ENCODE peak calls at places on chromosomes 3 and 15, in five cellular contexts. U is K562, J is HepG2, E is GM12878, Q is H1. T is an unnamed sample.

GRCh38 chr3:150599611-150600297 is 3.4 kb upstream of the SELENOT start:
- DNase-seq in E (no peak), U (peak), Q (no peak), J (no peak), T (no peak)

GRCh38 chr3:176055851-176056250 is 1141.4 kb downstream of the TBL1XR1 start:
- DNase-seq in U (no peak), E (no peak), J (no peak), Q (no peak), T (no peak)

GRCh38 chr3:45596290-45596791 is 1.8 kb downstream of the LIMD1 start:
- DNase-seq in J (no peak), Q (no peak), E (peak), U (no peak), T (no peak)

GRCh38 chr3:186413615-186414415 is 51.8 kb upstream of the DGKG start:
- DNase-seq in J (no peak), Q (peak), U (no peak), E (peak), T (peak)

GRCh38 chr15:49330166-49330565 is 92.9 kb upstream of the FGF7 start:
- DNase-seq in U (no peak), J (no peak), Q (no peak), E (no peak), T (peak)

GRCh38 chr3:52205727-52206372 is 7.9 kb downstream of the ALAS1 start:
- DNase-seq in J (no peak), U (no peak), Q (no peak), E (no peak), T (no peak)

GRCh38 chr3:18415132-18415531 is 10.0 kb downstream of the SATB1 start:
- DNase-seq in Q (no peak), U (no peak), E (no peak), J (no peak), T (no peak)

GRCh38 chr3:29430558-29430971 is 149.7 kb downstream of the RBMS3 start:
- DNase-seq in Q (no peak), U (no peak), J (no peak), E (no peak), T (peak)

GRCh38 chr15:39574416-39574815 is 6.5 kb upstream of the THBS1 start:
- DNase-seq in J (no peak), U (no peak), E (no peak), Q (no peak), T (no peak)

DNA sequence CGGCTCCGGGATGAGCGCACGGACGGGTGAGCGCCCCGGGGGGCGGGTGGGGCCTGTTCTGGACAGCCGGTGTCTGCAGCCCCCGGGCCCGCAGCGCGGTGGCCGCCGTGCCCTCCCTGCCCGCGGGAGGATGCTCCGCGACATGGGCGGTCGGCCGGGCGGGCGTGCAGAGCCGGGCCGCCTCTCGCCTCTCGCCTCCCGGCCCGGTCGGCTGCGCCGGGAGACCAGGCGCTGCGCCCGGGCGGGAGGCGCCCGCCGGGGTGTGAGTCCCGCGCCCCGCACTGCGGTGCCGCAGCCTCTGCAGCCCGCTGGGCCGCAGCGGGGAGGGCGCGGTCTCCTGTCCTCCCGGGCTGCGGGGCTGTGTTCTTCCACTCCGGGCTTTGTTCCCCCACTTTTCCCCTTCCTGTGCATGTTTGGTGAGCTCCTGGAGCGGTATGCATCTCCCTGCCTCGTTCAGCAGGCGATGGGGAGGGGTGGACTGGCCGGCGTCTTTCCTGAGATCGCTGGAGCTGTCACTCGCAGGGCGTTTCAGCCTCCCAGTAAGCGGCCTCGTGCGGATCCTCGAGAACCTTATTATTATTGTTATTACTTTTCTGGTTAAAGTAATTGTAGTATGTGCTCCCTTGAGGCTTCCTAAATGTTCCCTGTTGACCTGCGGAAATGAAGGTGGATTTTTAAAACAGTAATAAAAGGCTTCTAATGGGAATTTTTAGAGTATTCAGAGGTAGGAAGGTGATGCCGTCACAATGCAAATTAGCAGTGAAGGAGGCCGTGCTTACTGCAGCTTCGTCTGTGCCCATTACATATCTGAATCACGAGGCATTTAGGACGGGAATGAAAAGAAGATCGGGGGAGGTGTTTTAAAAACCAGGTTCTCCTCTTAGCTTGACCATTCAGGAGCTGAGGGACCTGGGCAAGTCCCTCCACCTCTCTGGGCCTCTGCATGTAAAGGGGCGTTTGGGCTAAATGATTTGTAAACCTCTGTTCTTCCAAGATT is 588 bp downstream of the TMOD2 start:
- DNase-seq in U (peak), Q (no peak), E (no peak), J (no peak), T (peak)
- H3K4me2 ChIP-seq in U (peak), Q (peak), E (peak), J (peak), T (peak)

DNA sequence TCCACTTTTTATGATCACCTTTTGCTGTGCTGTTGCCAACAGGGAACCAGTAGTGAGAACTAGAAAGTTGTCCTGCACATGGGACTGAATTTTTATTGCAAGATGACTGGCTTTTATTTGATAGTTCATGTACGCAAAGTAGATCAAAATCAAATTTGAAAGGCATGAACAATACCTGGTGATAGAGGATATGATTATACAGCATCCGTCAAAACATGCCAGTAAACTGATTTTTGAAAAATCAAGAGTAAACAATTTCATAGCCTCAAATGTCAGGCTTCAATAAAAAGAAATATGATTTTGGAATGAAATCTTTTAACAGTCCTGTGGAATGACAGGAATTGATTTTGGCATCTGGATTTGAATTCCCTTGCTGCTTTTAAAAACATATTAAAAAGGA is 219.6 kb upstream of the LRRN1 start:
- DNase-seq in J (no peak), Q (no peak), E (no peak), U (no peak), T (no peak)
- TF ChIP-seq EP300 in J (no peak), Q (no peak), E (no peak), U (no peak), T (no peak)

DNA sequence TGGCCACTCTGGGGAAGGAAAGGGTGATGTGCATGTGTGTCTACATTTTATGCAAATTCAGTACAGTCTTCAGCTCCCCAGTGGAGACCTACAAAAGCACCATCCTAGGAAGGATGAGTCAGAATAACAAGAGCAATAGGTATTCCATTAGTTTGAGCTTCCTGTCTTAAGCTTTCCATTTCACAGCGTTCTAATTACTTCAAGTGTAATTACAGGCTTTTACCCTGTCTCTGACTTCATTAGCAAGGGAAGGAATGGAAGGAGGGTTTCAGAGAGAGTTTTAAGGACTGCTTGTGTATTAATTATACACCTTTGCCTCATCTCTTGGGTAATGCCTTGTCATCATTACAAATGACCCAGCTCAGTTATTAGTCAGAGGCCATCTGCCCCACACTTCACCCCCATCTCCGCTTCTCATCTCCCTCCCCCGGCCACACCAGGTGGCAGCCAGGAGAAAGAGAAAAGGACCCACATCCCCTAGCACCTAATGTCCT is 202.8 kb upstream of the MRPL3 start:
- DNase-seq in J (no peak), U (no peak), Q (no peak), E (no peak), T (no peak)
- H2AFZ ChIP-seq in J (no peak), U (no peak), Q (peak), E (peak), T (no peak)

GRCh38 chr3:71707600-71707999 is 17.6 kb downstream of the EIF4E3 start:
- DNase-seq in J (no peak), Q (no peak), U (no peak), E (no peak), T (no peak)
- H3K4me2 ChIP-seq in J (no peak), Q (no peak), U (no peak), E (no peak), T (no peak)